ENCODE peak calls at places on chromosomes 13 and 19, in eight cellular contexts. S, Z, H, R, B, X, E and P are unnamed samples.

GRCh38 chr19:55172741-55173140 is 6.3 kb upstream of the DNAAF3 start:
- DNase-seq in S (no peak), Z (no peak), H (no peak), R (no peak), B (no peak), X (no peak), E (peak; percentile 75), P (no peak)

GRCh38 chr19:47056416-47056815 is 8.0 kb upstream of the TMEM160 start:
- DNase-seq in S (no peak), Z (no peak), H (no peak), R (no peak), B (no peak), X (no peak), E (no peak), P (no peak)

GRCh38 chr19:32651729-32652140 is 23.2 kb downstream of the ANKRD27 start:
- DNase-seq in S (no peak), Z (no peak), H (peak; percentile 46), R (no peak), B (peak; percentile 81), X (no peak), E (peak; percentile 11), P (no peak)

GRCh38 chr13:110391273-110391672 is 84.2 kb downstream of the COL4A2 start:
- DNase-seq in S (no peak), Z (no peak), H (no peak), R (no peak), B (no peak), X (no peak), E (peak; percentile 76), P (no peak)

GRCh38 chr19:45162464-45163143 is 1.8 kb upstream of the NKPD1 start:
- DNase-seq in S (no peak), Z (no peak), H (no peak), R (no peak), B (no peak), X (no peak), E (no peak), P (no peak)

GRCh38 chr13:46575321-46575721 is 22.4 kb downstream of the LRCH1 start:
- DNase-seq in S (no peak), Z (no peak), H (no peak), R (no peak), B (no peak), X (no peak), E (peak; percentile 89), P (no peak)

GRCh38 chr19:32313866-32314265 is 31.5 kb upstream of the ZNF507 start:
- DNase-seq in S (no peak), Z (no peak), H (no peak), R (no peak), B (no peak), X (no peak), E (no peak), P (no peak)

GRCh38 chr19:29851769-29852521 is 40.2 kb downstream of the CCNE1 start:
- DNase-seq in S (peak; percentile 3), Z (no peak), H (no peak), R (no peak), B (no peak), X (no peak), E (no peak), P (no peak)

GRCh38 chr13:113162783-113163685 is 4.6 kb downstream of the PROZ start:
- DNase-seq in S (no peak), Z (no peak), H (no peak), R (no peak), B (no peak), X (peak; percentile 66), E (no peak), P (no peak)

GRCh38 chr19:5504115-5504514 is 48.9 kb downstream of the ZNRF4 start:
- DNase-seq in S (no peak), Z (no peak), H (no peak), R (no peak), B (peak; percentile 56), X (no peak), E (no peak), P (no peak)

GRCh38 chr13:40798380-40798779 is 9.0 kb downstream of the SLC25A15 start:
- DNase-seq in S (no peak), Z (no peak), H (no peak), R (no peak), B (no peak), X (no peak), E (no peak), P (no peak)

GRCh38 chr19:49469828-49470614 is 4.0 kb upstream of the FLT3LG start:
- DNase-seq in S (peak; percentile 66), Z (no peak), H (no peak), R (peak; percentile 72), B (peak; percentile 53), X (peak; percentile 94), E (peak; percentile 32), P (no peak)

GRCh38 chr19:46617566-46618079 is 7.3 kb downstream of the PTGIR start:
- DNase-seq in S (no peak), Z (no peak), H (no peak), R (no peak), B (no peak), X (peak; percentile 14), E (no peak), P (no peak)

GRCh38 chr19:19349365-19349764 is 28.7 kb downstream of the MAU2 start:
- DNase-seq in S (no peak), Z (no peak), H (no peak), R (no peak), B (no peak), X (no peak), E (no peak), P (no peak)

GRCh38 chr13:40910324-40911050 is 108.6 kb downstream of the ELF1 start:
- DNase-seq in S (no peak), Z (no peak), H (no peak), R (no peak), B (no peak), X (no peak), E (peak; percentile 55), P (no peak)

GRCh38 chr19:44660081-44660480 is 11.2 kb upstream of the CEACAM19 start:
- DNase-seq in S (no peak), Z (no peak), H (no peak), R (no peak), B (no peak), X (no peak), E (no peak), P (no peak)

GRCh38 chr19:8174706-8175105 is 25.3 kb upstream of the FBN3 start:
- DNase-seq in S (no peak), Z (no peak), H (no peak), R (no peak), B (no peak), X (no peak), E (peak; percentile 31), P (no peak)

GRCh38 chr19:38306236-38306635 is 2.2 kb downstream of the C19orf33 start:
- DNase-seq in S (no peak), Z (no peak), H (no peak), R (no peak), B (no peak), X (no peak), E (no peak), P (no peak)

GRCh38 chr19:38307076-38307475 is 3.0 kb downstream of the C19orf33 start:
- DNase-seq in S (no peak), Z (no peak), H (no peak), R (no peak), B (no peak), X (no peak), E (no peak), P (no peak)

GRCh38 chr19:38304866-38305429 is 897 bp downstream of the C19orf33 start:
- DNase-seq in S (no peak), Z (peak; percentile 93), H (peak; percentile 44), R (no peak), B (peak; percentile 98), X (no peak), E (no peak), P (no peak)

GRCh38 chr19:38304352-38304865 is 358 bp downstream of the C19orf33 start:
- DNase-seq in S (no peak), Z (no peak), H (no peak), R (no peak), B (peak; percentile 52), X (no peak), E (no peak), P (no peak)

GRCh38 chr19:38303517-38304351 is at the start of gene C19orf33:
- DNase-seq in S (no peak), Z (peak; percentile 84), H (no peak), R (no peak), B (peak; percentile 91), X (no peak), E (no peak), P (no peak)
- H3K36me3 ChIP-seq in S (no peaks in the 10 kb centered on the region), Z (no peaks in the 10 kb centered on the region), H (peaks cover 26% of the 10 kb centered on the region), R (peaks cover 9% of the 10 kb centered on the region), B (peaks cover 3% of the 10 kb centered on the region), X (peaks cover 11% of the 10 kb centered on the region), E (peaks cover 25% of the 10 kb centered on the region), P (peaks cover 45% of the 10 kb centered on the region)

DNA sequence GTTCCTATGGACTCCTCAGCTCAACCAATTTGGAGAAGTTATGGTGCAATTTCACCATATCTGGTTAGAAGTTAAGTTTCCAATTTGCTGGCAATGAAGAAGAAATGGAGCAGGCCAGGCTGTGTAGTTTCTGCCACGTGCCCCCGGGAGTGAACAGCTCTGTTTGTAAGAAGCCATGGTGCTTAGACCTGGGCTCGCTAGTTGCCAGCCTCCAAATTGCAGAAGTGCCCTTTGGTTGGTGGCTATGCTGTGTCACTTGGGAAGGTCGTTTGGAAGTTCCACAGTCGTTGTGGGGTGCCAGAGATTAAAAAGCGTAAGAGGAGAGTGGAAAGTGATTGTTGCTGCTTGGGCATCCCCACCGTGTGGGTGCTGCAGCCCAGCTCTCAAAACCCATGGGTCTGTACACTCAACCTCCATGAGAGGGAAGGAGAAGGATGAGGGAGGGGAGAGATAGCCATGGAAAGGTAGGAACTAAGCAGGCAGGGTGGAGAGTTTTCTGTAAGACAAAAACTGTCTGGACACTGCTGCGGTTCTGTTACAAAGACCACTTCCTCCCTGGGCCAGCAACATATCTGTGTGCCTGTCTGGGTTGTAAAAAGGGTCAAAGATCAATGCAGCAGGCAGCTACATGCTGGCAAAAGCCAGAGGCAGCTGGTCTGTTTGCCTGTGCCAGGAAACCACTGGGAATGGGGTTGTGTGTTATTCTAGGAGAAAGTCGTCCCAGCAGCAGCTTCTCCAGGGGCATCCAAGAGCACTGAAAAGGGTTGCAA is 10.8 kb downstream of the ALOX5AP start:
- DNase-seq in S (no peak), Z (peak; percentile 77), H (no peak), R (no peak), B (no peak), X (no peak), E (no peak), P (no peak)
- H3K4me3 ChIP-seq in S (no peak overlapping the region), Z (no peak overlapping the region), H (no peak overlapping the region), R (no peak overlapping the region), B (no peak overlapping the region), X (no peak overlapping the region), E (no peak overlapping the region), P (no peak overlapping the region)

DNA sequence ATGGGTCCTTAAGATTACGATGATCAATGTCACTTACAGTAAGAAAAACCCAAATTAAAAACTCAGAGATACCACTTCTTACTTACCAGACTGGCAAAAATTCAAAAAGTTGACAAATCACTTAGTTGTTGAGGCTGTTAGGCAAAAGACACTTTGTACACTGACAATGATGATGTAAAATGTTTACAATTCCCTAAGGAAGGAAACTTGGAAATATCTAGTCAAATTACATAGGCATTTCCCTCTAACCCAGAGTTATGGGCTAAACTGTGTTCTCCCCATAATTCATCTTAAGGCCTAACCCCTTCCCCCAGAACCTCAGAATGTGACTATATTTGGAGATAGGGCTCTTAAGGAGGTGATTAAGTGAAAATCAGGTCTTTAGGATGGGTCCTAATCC is 12.0 kb downstream of the TGDS start:
- DNase-seq in S (no peak), Z (no peak), H (no peak), R (no peak), B (no peak), X (no peak), E (no peak), P (no peak)
- H3K36me3 ChIP-seq in S (peaks cover 12% of the 10 kb centered on the region), Z (peaks cover 4% of the 10 kb centered on the region), H (peaks cover 97% of the 10 kb centered on the region), R (peaks cover 47% of the 10 kb centered on the region), B (peaks cover 33% of the 10 kb centered on the region), X (peaks cover 37% of the 10 kb centered on the region), E (peaks cover 15% of the 10 kb centered on the region), P (peaks cover 34% of the 10 kb centered on the region)

GRCh38 chr13:93244141-93244917 is 17.7 kb downstream of the GPC6 start:
- DNase-seq in S (no peak), Z (no peak), H (no peak), R (no peak), B (no peak), X (no peak), E (peak; percentile 67), P (no peak)
- H3K4me3 ChIP-seq in S (peak overlapping the region; percentile 39), Z (no peak overlapping the region), H (peak overlapping the region; percentile 12), R (no peak overlapping the region), B (no peak overlapping the region), X (no peak overlapping the region), E (peak overlapping the region; percentile 27), P (peak overlapping the region; percentile 43)